ENCODE peak calls at places on chromosomes 13 and 19, in seven cellular contexts. One of them, this sample, is unnamed.

GRCh38 chr19:18204394-18205179 is 745 bp upstream of the RAB3A start:
- DNase-seq in fibroblast of lung: no peak
- DNase-seq in psoas muscle: peak; percentile 31
- DNase-seq in breast epithelium: no peak
- DNase-seq in osteoblast: no peak
- DNase-seq in SK-N-SH: peak; percentile 84
- DNase-seq in CD8-positive, alpha-beta memory T cell: no peak
- DNase-seq in this sample: peak; percentile 69

GRCh38 chr13:113970810-113971470 is 2.9 kb downstream of the C13orf46 start:
- DNase-seq in fibroblast of lung: peak; percentile 70
- DNase-seq in psoas muscle: peak; percentile 50
- DNase-seq in CD8-positive, alpha-beta memory T cell: peak; percentile 34
- DNase-seq in SK-N-SH: no peak
- DNase-seq in osteoblast: peak; percentile 94
- DNase-seq in breast epithelium: peak; percentile 81
- DNase-seq in this sample: no peak

GRCh38 chr19:49210108-49210900 is 52.7 kb downstream of the TRPM4 start:
- DNase-seq in psoas muscle: no peak
- DNase-seq in osteoblast: no peak
- DNase-seq in fibroblast of lung: no peak
- DNase-seq in breast epithelium: no peak
- DNase-seq in CD8-positive, alpha-beta memory T cell: no peak
- DNase-seq in SK-N-SH: peak; percentile 69
- DNase-seq in this sample: peak; percentile 29

GRCh38 chr13:39283062-39283461 is 244.8 kb downstream of the NHLRC3 start:
- DNase-seq in breast epithelium: no peak
- DNase-seq in fibroblast of lung: no peak
- DNase-seq in psoas muscle: no peak
- DNase-seq in CD8-positive, alpha-beta memory T cell: no peak
- DNase-seq in osteoblast: no peak
- DNase-seq in SK-N-SH: no peak
- DNase-seq in this sample: no peak

GRCh38 chr13:99828114-99828513 is 143.5 kb downstream of the ZIC5 start:
- DNase-seq in psoas muscle: no peak
- DNase-seq in osteoblast: no peak
- DNase-seq in fibroblast of lung: no peak
- DNase-seq in CD8-positive, alpha-beta memory T cell: no peak
- DNase-seq in SK-N-SH: no peak
- DNase-seq in breast epithelium: no peak
- DNase-seq in this sample: no peak

GRCh38 chr19:5824791-5825577 is 14.5 kb downstream of the FUT6 start:
- DNase-seq in osteoblast: peak; percentile 79
- DNase-seq in SK-N-SH: no peak
- DNase-seq in psoas muscle: no peak
- DNase-seq in CD8-positive, alpha-beta memory T cell: no peak
- DNase-seq in fibroblast of lung: no peak
- DNase-seq in breast epithelium: no peak
- DNase-seq in this sample: no peak

GRCh38 chr13:49791753-49792549 is 531 bp downstream of the KPNA3 start:
- DNase-seq in osteoblast: peak; percentile 88
- DNase-seq in SK-N-SH: no peak
- DNase-seq in CD8-positive, alpha-beta memory T cell: peak; percentile 66
- DNase-seq in psoas muscle: peak; percentile 49
- DNase-seq in fibroblast of lung: peak; percentile 55
- DNase-seq in breast epithelium: no peak
- DNase-seq in this sample: peak; percentile 76

GRCh38 chr19:49231804-49232203 is 74.2 kb downstream of the TRPM4 start:
- DNase-seq in CD8-positive, alpha-beta memory T cell: no peak
- DNase-seq in osteoblast: no peak
- DNase-seq in breast epithelium: no peak
- DNase-seq in SK-N-SH: no peak
- DNase-seq in fibroblast of lung: no peak
- DNase-seq in psoas muscle: no peak
- DNase-seq in this sample: no peak

GRCh38 chr19:51690359-51691121 is 2.6 kb upstream of the SPACA6 start:
- DNase-seq in osteoblast: peak; percentile 96
- DNase-seq in SK-N-SH: peak; percentile 84
- DNase-seq in fibroblast of lung: peak; percentile 79
- DNase-seq in breast epithelium: peak; percentile 75
- DNase-seq in CD8-positive, alpha-beta memory T cell: peak; percentile 75
- DNase-seq in psoas muscle: peak; percentile 69
- DNase-seq in this sample: peak; percentile 90

GRCh38 chr13:54394319-54394718 is 1365.7 kb downstream of the OLFM4 start:
- DNase-seq in psoas muscle: no peak
- DNase-seq in SK-N-SH: no peak
- DNase-seq in fibroblast of lung: no peak
- DNase-seq in osteoblast: no peak
- DNase-seq in breast epithelium: no peak
- DNase-seq in CD8-positive, alpha-beta memory T cell: no peak
- DNase-seq in this sample: no peak

GRCh38 chr19:33727331-33728028 is 69.2 kb upstream of the KCTD15 start:
- DNase-seq in psoas muscle: no peak
- DNase-seq in breast epithelium: no peak
- DNase-seq in CD8-positive, alpha-beta memory T cell: no peak
- DNase-seq in fibroblast of lung: no peak
- DNase-seq in osteoblast: peak; percentile 57
- DNase-seq in SK-N-SH: no peak
- DNase-seq in this sample: no peak

GRCh38 chr19:6220385-6221191 is 59.2 kb downstream of the MLLT1 start:
- DNase-seq in CD8-positive, alpha-beta memory T cell: no peak
- DNase-seq in psoas muscle: peak; percentile 82
- DNase-seq in breast epithelium: no peak
- DNase-seq in SK-N-SH: no peak
- DNase-seq in fibroblast of lung: no peak
- DNase-seq in osteoblast: peak; percentile 99
- DNase-seq in this sample: peak; percentile 39

GRCh38 chr19:4376245-4376990 is 23.9 kb downstream of the SH3GL1 start:
- DNase-seq in psoas muscle: peak; percentile 18
- DNase-seq in osteoblast: no peak
- DNase-seq in CD8-positive, alpha-beta memory T cell: no peak
- DNase-seq in SK-N-SH: no peak
- DNase-seq in fibroblast of lung: no peak
- DNase-seq in breast epithelium: no peak
- DNase-seq in this sample: no peak

GRCh38 chr13:24159921-24160324 is 597 bp upstream of the SPATA13 start:
- DNase-seq in psoas muscle: no peak
- DNase-seq in fibroblast of lung: peak; percentile 14
- DNase-seq in CD8-positive, alpha-beta memory T cell: no peak
- DNase-seq in breast epithelium: no peak
- DNase-seq in osteoblast: no peak
- DNase-seq in SK-N-SH: peak; percentile 46
- DNase-seq in this sample: no peak

GRCh38 chr13:113735194-113735593 is 23.8 kb upstream of the TMEM255B start:
- DNase-seq in psoas muscle: no peak
- DNase-seq in CD8-positive, alpha-beta memory T cell: peak; percentile 33
- DNase-seq in fibroblast of lung: no peak
- DNase-seq in SK-N-SH: no peak
- DNase-seq in osteoblast: no peak
- DNase-seq in breast epithelium: no peak
- DNase-seq in this sample: no peak

GRCh38 chr19:46368116-46368515 is 21.2 kb downstream of the PPP5C start:
- DNase-seq in psoas muscle: no peak
- DNase-seq in fibroblast of lung: no peak
- DNase-seq in osteoblast: no peak
- DNase-seq in breast epithelium: no peak
- DNase-seq in CD8-positive, alpha-beta memory T cell: no peak
- DNase-seq in SK-N-SH: no peak
- DNase-seq in this sample: no peak

GRCh38 chr19:46365561-46365960 is 18.7 kb downstream of the PPP5C start:
- DNase-seq in breast epithelium: no peak
- DNase-seq in CD8-positive, alpha-beta memory T cell: no peak
- DNase-seq in osteoblast: no peak
- DNase-seq in psoas muscle: no peak
- DNase-seq in fibroblast of lung: peak; percentile 62
- DNase-seq in SK-N-SH: no peak
- DNase-seq in this sample: no peak

GRCh38 chr19:46364359-46364758 is 17.5 kb downstream of the PPP5C start:
- DNase-seq in psoas muscle: no peak
- DNase-seq in SK-N-SH: no peak
- DNase-seq in breast epithelium: no peak
- DNase-seq in CD8-positive, alpha-beta memory T cell: no peak
- DNase-seq in osteoblast: no peak
- DNase-seq in fibroblast of lung: no peak
- DNase-seq in this sample: no peak

GRCh38 chr19:46367434-46367833 is 20.5 kb downstream of the PPP5C start:
- DNase-seq in osteoblast: no peak
- DNase-seq in breast epithelium: no peak
- DNase-seq in CD8-positive, alpha-beta memory T cell: no peak
- DNase-seq in fibroblast of lung: no peak
- DNase-seq in psoas muscle: no peak
- DNase-seq in SK-N-SH: no peak
- DNase-seq in this sample: no peak

DNA sequence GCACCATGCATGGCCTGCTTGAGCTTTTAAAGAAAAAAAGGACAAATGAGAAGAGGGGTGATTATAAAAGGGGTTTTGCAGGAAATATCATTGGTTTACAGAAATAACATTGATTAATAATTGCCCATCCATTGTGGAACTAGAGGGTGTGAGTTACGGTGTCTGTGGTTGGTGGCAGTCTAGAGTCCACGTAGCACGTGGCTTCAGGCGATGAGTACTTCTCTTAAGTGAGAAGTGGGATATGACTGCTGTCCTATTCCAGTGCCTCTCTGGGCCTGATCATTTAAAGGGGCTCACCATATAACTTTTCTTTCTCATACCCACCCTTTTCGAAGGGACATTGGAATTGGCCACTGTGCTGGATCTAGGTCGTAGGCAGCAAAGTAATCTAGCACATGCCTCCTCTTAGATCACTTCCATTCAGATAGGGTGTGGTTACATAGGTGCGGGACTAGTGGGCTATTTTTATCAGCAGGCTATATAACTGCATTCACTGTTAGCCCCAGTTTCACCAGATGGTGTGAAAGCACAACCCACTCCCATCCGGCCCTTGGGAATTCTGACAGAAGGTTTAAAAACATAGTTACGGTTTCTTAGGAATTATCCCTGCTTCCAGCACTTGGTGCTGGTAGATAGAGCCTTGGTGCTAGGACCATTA is 19.9 kb downstream of the PPP5C start:
- DNase-seq in SK-N-SH: no peak
- DNase-seq in breast epithelium: no peak
- DNase-seq in osteoblast: no peak
- DNase-seq in psoas muscle: no peak
- DNase-seq in CD8-positive, alpha-beta memory T cell: no peak
- DNase-seq in fibroblast of lung: no peak
- DNase-seq in this sample: no peak
- H3K36me3 ChIP-seq in SK-N-SH: peaks cover 19% of the 10 kb centered on the region
- H3K36me3 ChIP-seq in breast epithelium: no peaks in the 10 kb centered on the region
- H3K36me3 ChIP-seq in osteoblast: peaks cover 19% of the 10 kb centered on the region
- H3K36me3 ChIP-seq in psoas muscle: peaks cover 44% of the 10 kb centered on the region
- H3K36me3 ChIP-seq in CD8-positive, alpha-beta memory T cell: peaks cover 8% of the 10 kb centered on the region
- H3K36me3 ChIP-seq in fibroblast of lung: peaks cover 1% of the 10 kb centered on the region
- H3K36me3 ChIP-seq in this sample: peaks cover 54% of the 10 kb centered on the region

DNA sequence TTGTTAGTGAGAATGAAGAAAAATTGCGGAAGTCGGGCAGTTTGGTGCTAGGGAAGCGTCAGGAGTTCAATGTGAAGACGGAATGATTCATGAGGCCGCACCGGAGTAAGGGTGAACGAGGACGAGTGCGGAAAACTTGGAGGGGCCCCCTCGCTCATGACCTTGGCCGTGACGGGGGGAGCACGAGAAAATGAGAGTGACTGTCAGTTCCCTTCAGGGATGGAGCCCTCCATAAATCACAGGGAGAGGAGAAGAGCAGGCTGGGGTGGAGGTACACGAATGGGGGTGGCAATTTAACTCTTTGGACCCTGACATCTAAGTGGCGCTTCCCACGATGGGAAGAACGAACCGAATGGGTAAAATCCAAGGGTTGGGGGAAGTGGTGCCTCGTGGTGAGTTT is 486.4 kb downstream of the TSHZ3 start:
- DNase-seq in CD8-positive, alpha-beta memory T cell: no peak
- DNase-seq in SK-N-SH: no peak
- DNase-seq in osteoblast: no peak
- DNase-seq in fibroblast of lung: no peak
- DNase-seq in breast epithelium: no peak
- DNase-seq in psoas muscle: no peak
- DNase-seq in this sample: no peak
- H3K9me3 ChIP-seq in CD8-positive, alpha-beta memory T cell: no peaks in the 10 kb centered on the region
- H3K9me3 ChIP-seq in SK-N-SH: peaks cover 3% of the 10 kb centered on the region
- H3K9me3 ChIP-seq in osteoblast: no peaks in the 10 kb centered on the region
- H3K9me3 ChIP-seq in fibroblast of lung: no peaks in the 10 kb centered on the region
- H3K9me3 ChIP-seq in breast epithelium: no peaks in the 10 kb centered on the region
- H3K9me3 ChIP-seq in psoas muscle: no peaks in the 10 kb centered on the region
- H3K9me3 ChIP-seq in this sample: peaks cover 4% of the 10 kb centered on the region

GRCh38 chr19:16621165-16621800 is 6.7 kb downstream of the MED26 start:
- DNase-seq in fibroblast of lung: no peak
- DNase-seq in breast epithelium: no peak
- DNase-seq in osteoblast: peak; percentile 9
- DNase-seq in psoas muscle: no peak
- DNase-seq in SK-N-SH: no peak
- DNase-seq in CD8-positive, alpha-beta memory T cell: no peak
- DNase-seq in this sample: no peak

GRCh38 chr19:16625183-16625958 is 2.6 kb downstream of the MED26 start:
- DNase-seq in psoas muscle: no peak
- DNase-seq in CD8-positive, alpha-beta memory T cell: no peak
- DNase-seq in fibroblast of lung: no peak
- DNase-seq in osteoblast: peak; percentile 22
- DNase-seq in breast epithelium: no peak
- DNase-seq in SK-N-SH: no peak
- DNase-seq in this sample: no peak

GRCh38 chr19:16624236-16624635 is 3.8 kb downstream of the MED26 start:
- DNase-seq in psoas muscle: no peak
- DNase-seq in osteoblast: no peak
- DNase-seq in breast epithelium: no peak
- DNase-seq in SK-N-SH: no peak
- DNase-seq in CD8-positive, alpha-beta memory T cell: no peak
- DNase-seq in fibroblast of lung: no peak
- DNase-seq in this sample: no peak

GRCh38 chr19:16623576-16623975 is 4.4 kb downstream of the MED26 start:
- DNase-seq in breast epithelium: no peak
- DNase-seq in SK-N-SH: no peak
- DNase-seq in osteoblast: peak; percentile 48
- DNase-seq in psoas muscle: no peak
- DNase-seq in fibroblast of lung: no peak
- DNase-seq in CD8-positive, alpha-beta memory T cell: no peak
- DNase-seq in this sample: no peak

DNA sequence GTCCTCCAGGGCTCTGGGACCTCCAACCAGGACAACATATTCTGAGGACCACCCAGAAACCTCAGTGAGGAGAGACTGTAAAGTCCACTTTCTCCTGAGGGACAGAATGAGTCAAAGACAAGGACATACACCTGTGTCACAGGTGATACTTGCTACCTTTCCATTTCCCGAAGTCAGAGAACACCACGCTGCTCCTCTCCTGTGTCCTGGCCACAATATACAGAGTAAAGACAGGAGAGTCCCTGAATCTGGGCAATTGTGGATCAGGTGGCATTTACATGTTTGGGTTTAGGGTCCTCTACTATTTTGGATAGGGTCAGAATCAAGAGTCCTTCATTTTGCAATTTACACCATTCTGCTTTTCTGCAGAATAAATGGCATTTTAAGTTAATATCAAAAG is 4.9 kb downstream of the MED26 start:
- DNase-seq in SK-N-SH: no peak
- DNase-seq in fibroblast of lung: no peak
- DNase-seq in CD8-positive, alpha-beta memory T cell: no peak
- DNase-seq in osteoblast: peak; percentile 17
- DNase-seq in breast epithelium: no peak
- DNase-seq in psoas muscle: no peak
- DNase-seq in this sample: no peak
- H3K4me1 ChIP-seq in SK-N-SH: peaks cover 6% of the 10 kb centered on the region
- H3K4me1 ChIP-seq in fibroblast of lung: peaks cover 2% of the 10 kb centered on the region
- H3K4me1 ChIP-seq in CD8-positive, alpha-beta memory T cell: peaks cover 41% of the 10 kb centered on the region
- H3K4me1 ChIP-seq in osteoblast: peaks cover 15% of the 10 kb centered on the region
- H3K4me1 ChIP-seq in breast epithelium: peaks cover 23% of the 10 kb centered on the region
- H3K4me1 ChIP-seq in psoas muscle: peaks cover 66% of the 10 kb centered on the region
- H3K4me1 ChIP-seq in this sample: peaks cover 49% of the 10 kb centered on the region

GRCh38 chr13:101298517-101298916 is 117.8 kb downstream of the NALCN start:
- DNase-seq in CD8-positive, alpha-beta memory T cell: no peak
- DNase-seq in osteoblast: no peak
- DNase-seq in psoas muscle: no peak
- DNase-seq in breast epithelium: no peak
- DNase-seq in fibroblast of lung: no peak
- DNase-seq in SK-N-SH: no peak
- DNase-seq in this sample: no peak
- H3K36me3 ChIP-seq in CD8-positive, alpha-beta memory T cell: no peaks in the 10 kb centered on the region
- H3K36me3 ChIP-seq in osteoblast: no peaks in the 10 kb centered on the region
- H3K36me3 ChIP-seq in psoas muscle: no peaks in the 10 kb centered on the region
- H3K36me3 ChIP-seq in breast epithelium: no peaks in the 10 kb centered on the region
- H3K36me3 ChIP-seq in fibroblast of lung: no peaks in the 10 kb centered on the region
- H3K36me3 ChIP-seq in SK-N-SH: no peaks in the 10 kb centered on the region
- H3K36me3 ChIP-seq in this sample: no peaks in the 10 kb centered on the region